ENCODE peak calls at places on chromosomes 1 and 21, in ten cellular contexts. One of them, this sample, is unnamed.

GRCh38 chr1:58780586-58781452 is 3.0 kb downstream of the JUN start:
- DNase-seq in heart right ventricle: no peak
- DNase-seq in cardiac muscle cell: no peak
- DNase-seq in IMR-90: peak
- DNase-seq in fibroblast of lung: peak
- DNase-seq in prostate gland: peak
- DNase-seq in choroid plexus epithelial cell: peak
- DNase-seq in K562: no peak
- DNase-seq in fibroblast of pulmonary artery: peak
- DNase-seq in spleen: no peak
- DNase-seq in this sample: peak

GRCh38 chr1:41413748-41414281 is 52.6 kb downstream of the FOXO6 start:
- DNase-seq in K562: no peak
- DNase-seq in prostate gland: no peak
- DNase-seq in choroid plexus epithelial cell: no peak
- DNase-seq in fibroblast of pulmonary artery: no peak
- DNase-seq in IMR-90: no peak
- DNase-seq in spleen: no peak
- DNase-seq in heart right ventricle: no peak
- DNase-seq in cardiac muscle cell: no peak
- DNase-seq in fibroblast of lung: no peak
- DNase-seq in this sample: no peak

GRCh38 chr1:239979469-239979868 is 112.2 kb upstream of the FMN2 start:
- DNase-seq in fibroblast of pulmonary artery: no peak
- DNase-seq in prostate gland: no peak
- DNase-seq in IMR-90: no peak
- DNase-seq in fibroblast of lung: no peak
- DNase-seq in cardiac muscle cell: no peak
- DNase-seq in spleen: no peak
- DNase-seq in K562: no peak
- DNase-seq in heart right ventricle: no peak
- DNase-seq in choroid plexus epithelial cell: no peak
- DNase-seq in this sample: no peak

GRCh38 chr1:26168410-26169167 is at the start of gene C1orf232:
- DNase-seq in fibroblast of lung: no peak
- DNase-seq in choroid plexus epithelial cell: no peak
- DNase-seq in K562: peak
- DNase-seq in heart right ventricle: no peak
- DNase-seq in fibroblast of pulmonary artery: no peak
- DNase-seq in cardiac muscle cell: no peak
- DNase-seq in spleen: no peak
- DNase-seq in prostate gland: no peak
- DNase-seq in IMR-90: no peak
- DNase-seq in this sample: no peak

GRCh38 chr1:94903318-94904009 is 23.4 kb downstream of the CNN3 start:
- DNase-seq in fibroblast of lung: peak
- DNase-seq in fibroblast of pulmonary artery: no peak
- DNase-seq in K562: no peak
- DNase-seq in choroid plexus epithelial cell: no peak
- DNase-seq in IMR-90: peak
- DNase-seq in spleen: no peak
- DNase-seq in heart right ventricle: no peak
- DNase-seq in prostate gland: no peak
- DNase-seq in cardiac muscle cell: no peak
- DNase-seq in this sample: no peak

GRCh38 chr1:112927462-112927971 is 28.5 kb downstream of the SLC16A1 start:
- DNase-seq in prostate gland: no peak
- DNase-seq in heart right ventricle: no peak
- DNase-seq in K562: no peak
- DNase-seq in cardiac muscle cell: no peak
- DNase-seq in fibroblast of pulmonary artery: no peak
- DNase-seq in IMR-90: no peak
- DNase-seq in fibroblast of lung: no peak
- DNase-seq in choroid plexus epithelial cell: no peak
- DNase-seq in spleen: no peak
- DNase-seq in this sample: peak

GRCh38 chr1:14913475-14914155 is 239.9 kb upstream of the TMEM51 start:
- DNase-seq in choroid plexus epithelial cell: no peak
- DNase-seq in spleen: no peak
- DNase-seq in heart right ventricle: no peak
- DNase-seq in cardiac muscle cell: no peak
- DNase-seq in IMR-90: no peak
- DNase-seq in fibroblast of lung: no peak
- DNase-seq in fibroblast of pulmonary artery: no peak
- DNase-seq in K562: no peak
- DNase-seq in prostate gland: peak
- DNase-seq in this sample: no peak

GRCh38 chr21:45408271-45408791 is 3.4 kb downstream of the COL18A1 start:
- DNase-seq in choroid plexus epithelial cell: no peak
- DNase-seq in IMR-90: no peak
- DNase-seq in spleen: peak
- DNase-seq in cardiac muscle cell: no peak
- DNase-seq in heart right ventricle: no peak
- DNase-seq in fibroblast of pulmonary artery: no peak
- DNase-seq in prostate gland: no peak
- DNase-seq in K562: no peak
- DNase-seq in fibroblast of lung: no peak
- DNase-seq in this sample: no peak

GRCh38 chr1:160284220-160284781 is 632 bp downstream of the PEX19 start:
- DNase-seq in fibroblast of lung: peak
- DNase-seq in heart right ventricle: no peak
- DNase-seq in prostate gland: no peak
- DNase-seq in fibroblast of pulmonary artery: peak
- DNase-seq in choroid plexus epithelial cell: peak
- DNase-seq in spleen: no peak
- DNase-seq in cardiac muscle cell: peak
- DNase-seq in K562: no peak
- DNase-seq in IMR-90: peak
- DNase-seq in this sample: peak

GRCh38 chr1:59484090-59484489 is 187.2 kb downstream of the FGGY start:
- DNase-seq in fibroblast of pulmonary artery: peak
- DNase-seq in cardiac muscle cell: no peak
- DNase-seq in prostate gland: no peak
- DNase-seq in fibroblast of lung: peak
- DNase-seq in spleen: no peak
- DNase-seq in heart right ventricle: peak
- DNase-seq in choroid plexus epithelial cell: peak
- DNase-seq in K562: no peak
- DNase-seq in IMR-90: peak
- DNase-seq in this sample: peak

GRCh38 chr1:150730130-150730721 is 9.5 kb upstream of the HORMAD1 start:
- DNase-seq in heart right ventricle: no peak
- DNase-seq in IMR-90: no peak
- DNase-seq in K562: no peak
- DNase-seq in fibroblast of pulmonary artery: no peak
- DNase-seq in choroid plexus epithelial cell: no peak
- DNase-seq in spleen: no peak
- DNase-seq in prostate gland: no peak
- DNase-seq in cardiac muscle cell: no peak
- DNase-seq in fibroblast of lung: no peak
- DNase-seq in this sample: no peak

GRCh38 chr1:8419172-8419571 is 101.3 kb downstream of the SLC45A1 start:
- DNase-seq in spleen: no peak
- DNase-seq in heart right ventricle: no peak
- DNase-seq in choroid plexus epithelial cell: peak
- DNase-seq in fibroblast of lung: no peak
- DNase-seq in K562: no peak
- DNase-seq in cardiac muscle cell: no peak
- DNase-seq in IMR-90: peak
- DNase-seq in fibroblast of pulmonary artery: peak
- DNase-seq in prostate gland: no peak
- DNase-seq in this sample: peak

GRCh38 chr1:5976231-5976630 is 16.0 kb downstream of the NPHP4 start:
- DNase-seq in heart right ventricle: no peak
- DNase-seq in spleen: peak
- DNase-seq in prostate gland: no peak
- DNase-seq in K562: no peak
- DNase-seq in fibroblast of pulmonary artery: no peak
- DNase-seq in cardiac muscle cell: no peak
- DNase-seq in choroid plexus epithelial cell: no peak
- DNase-seq in IMR-90: no peak
- DNase-seq in fibroblast of lung: no peak
- DNase-seq in this sample: no peak

GRCh38 chr1:50329332-50329932 is 93.8 kb downstream of the DMRTA2 start:
- DNase-seq in choroid plexus epithelial cell: no peak
- DNase-seq in cardiac muscle cell: no peak
- DNase-seq in fibroblast of pulmonary artery: no peak
- DNase-seq in prostate gland: no peak
- DNase-seq in K562: no peak
- DNase-seq in heart right ventricle: no peak
- DNase-seq in fibroblast of lung: no peak
- DNase-seq in spleen: no peak
- DNase-seq in IMR-90: no peak
- DNase-seq in this sample: no peak
- TF ChIP-seq CTCF in choroid plexus epithelial cell: no peak
- TF ChIP-seq CTCF in cardiac muscle cell: no peak
- TF ChIP-seq CTCF in fibroblast of pulmonary artery: no peak
- TF ChIP-seq CTCF in prostate gland: no peak
- TF ChIP-seq CTCF in K562: peak
- TF ChIP-seq CTCF in heart right ventricle: no peak
- TF ChIP-seq CTCF in fibroblast of lung: no peak
- TF ChIP-seq CTCF in spleen: no peak
- TF ChIP-seq CTCF in IMR-90: no peak
- TF ChIP-seq CTCF in this sample: no peak

GRCh38 chr1:20590313-20590777 is 1.4 kb downstream of the CDA start:
- DNase-seq in spleen: peak
- DNase-seq in K562: no peak
- DNase-seq in cardiac muscle cell: no peak
- DNase-seq in heart right ventricle: no peak
- DNase-seq in prostate gland: no peak
- DNase-seq in IMR-90: peak
- DNase-seq in choroid plexus epithelial cell: peak
- DNase-seq in fibroblast of pulmonary artery: no peak
- DNase-seq in fibroblast of lung: no peak
- DNase-seq in this sample: peak
- H3K4me3 ChIP-seq in spleen: peak
- H3K4me3 ChIP-seq in K562: no peak
- H3K4me3 ChIP-seq in cardiac muscle cell: no peak
- H3K4me3 ChIP-seq in heart right ventricle: peak
- H3K4me3 ChIP-seq in prostate gland: no peak
- H3K4me3 ChIP-seq in IMR-90: no peak
- H3K4me3 ChIP-seq in choroid plexus epithelial cell: no peak
- H3K4me3 ChIP-seq in fibroblast of pulmonary artery: no peak
- H3K4me3 ChIP-seq in fibroblast of lung: no peak
- H3K4me3 ChIP-seq in this sample: no peak

GRCh38 chr1:200780545-200781444 is 42.1 kb downstream of the CAMSAP2 start:
- DNase-seq in fibroblast of lung: peak
- DNase-seq in prostate gland: no peak
- DNase-seq in choroid plexus epithelial cell: peak
- DNase-seq in cardiac muscle cell: no peak
- DNase-seq in fibroblast of pulmonary artery: peak
- DNase-seq in spleen: no peak
- DNase-seq in IMR-90: peak
- DNase-seq in heart right ventricle: no peak
- DNase-seq in K562: no peak
- DNase-seq in this sample: peak
- TF ChIP-seq CTCF in fibroblast of lung: no peak
- TF ChIP-seq CTCF in prostate gland: no peak
- TF ChIP-seq CTCF in choroid plexus epithelial cell: no peak
- TF ChIP-seq CTCF in cardiac muscle cell: no peak
- TF ChIP-seq CTCF in fibroblast of pulmonary artery: no peak
- TF ChIP-seq CTCF in spleen: no peak
- TF ChIP-seq CTCF in IMR-90: no peak
- TF ChIP-seq CTCF in heart right ventricle: no peak
- TF ChIP-seq CTCF in K562: no peak
- TF ChIP-seq CTCF in this sample: no peak

GRCh38 chr1:116508090-116508983 is 62.5 kb downstream of the CD58 start:
- DNase-seq in choroid plexus epithelial cell: no peak
- DNase-seq in cardiac muscle cell: no peak
- DNase-seq in prostate gland: no peak
- DNase-seq in fibroblast of lung: no peak
- DNase-seq in heart right ventricle: no peak
- DNase-seq in K562: no peak
- DNase-seq in IMR-90: no peak
- DNase-seq in fibroblast of pulmonary artery: no peak
- DNase-seq in spleen: no peak
- DNase-seq in this sample: no peak

GRCh38 chr1:116510361-116510760 is 60.5 kb downstream of the CD58 start:
- DNase-seq in K562: no peak
- DNase-seq in heart right ventricle: no peak
- DNase-seq in spleen: no peak
- DNase-seq in choroid plexus epithelial cell: no peak
- DNase-seq in IMR-90: no peak
- DNase-seq in fibroblast of lung: peak
- DNase-seq in cardiac muscle cell: no peak
- DNase-seq in fibroblast of pulmonary artery: no peak
- DNase-seq in prostate gland: no peak
- DNase-seq in this sample: no peak

GRCh38 chr1:116511459-116512019 is 59.3 kb downstream of the CD58 start:
- DNase-seq in fibroblast of pulmonary artery: no peak
- DNase-seq in spleen: no peak
- DNase-seq in cardiac muscle cell: no peak
- DNase-seq in heart right ventricle: no peak
- DNase-seq in K562: no peak
- DNase-seq in choroid plexus epithelial cell: no peak
- DNase-seq in IMR-90: no peak
- DNase-seq in fibroblast of lung: no peak
- DNase-seq in prostate gland: no peak
- DNase-seq in this sample: no peak

GRCh38 chr1:116506132-116507004 is 64.5 kb downstream of the CD58 start:
- DNase-seq in IMR-90: no peak
- DNase-seq in choroid plexus epithelial cell: no peak
- DNase-seq in heart right ventricle: no peak
- DNase-seq in spleen: no peak
- DNase-seq in fibroblast of pulmonary artery: no peak
- DNase-seq in cardiac muscle cell: no peak
- DNase-seq in K562: no peak
- DNase-seq in fibroblast of lung: peak
- DNase-seq in prostate gland: no peak
- DNase-seq in this sample: no peak

DNA sequence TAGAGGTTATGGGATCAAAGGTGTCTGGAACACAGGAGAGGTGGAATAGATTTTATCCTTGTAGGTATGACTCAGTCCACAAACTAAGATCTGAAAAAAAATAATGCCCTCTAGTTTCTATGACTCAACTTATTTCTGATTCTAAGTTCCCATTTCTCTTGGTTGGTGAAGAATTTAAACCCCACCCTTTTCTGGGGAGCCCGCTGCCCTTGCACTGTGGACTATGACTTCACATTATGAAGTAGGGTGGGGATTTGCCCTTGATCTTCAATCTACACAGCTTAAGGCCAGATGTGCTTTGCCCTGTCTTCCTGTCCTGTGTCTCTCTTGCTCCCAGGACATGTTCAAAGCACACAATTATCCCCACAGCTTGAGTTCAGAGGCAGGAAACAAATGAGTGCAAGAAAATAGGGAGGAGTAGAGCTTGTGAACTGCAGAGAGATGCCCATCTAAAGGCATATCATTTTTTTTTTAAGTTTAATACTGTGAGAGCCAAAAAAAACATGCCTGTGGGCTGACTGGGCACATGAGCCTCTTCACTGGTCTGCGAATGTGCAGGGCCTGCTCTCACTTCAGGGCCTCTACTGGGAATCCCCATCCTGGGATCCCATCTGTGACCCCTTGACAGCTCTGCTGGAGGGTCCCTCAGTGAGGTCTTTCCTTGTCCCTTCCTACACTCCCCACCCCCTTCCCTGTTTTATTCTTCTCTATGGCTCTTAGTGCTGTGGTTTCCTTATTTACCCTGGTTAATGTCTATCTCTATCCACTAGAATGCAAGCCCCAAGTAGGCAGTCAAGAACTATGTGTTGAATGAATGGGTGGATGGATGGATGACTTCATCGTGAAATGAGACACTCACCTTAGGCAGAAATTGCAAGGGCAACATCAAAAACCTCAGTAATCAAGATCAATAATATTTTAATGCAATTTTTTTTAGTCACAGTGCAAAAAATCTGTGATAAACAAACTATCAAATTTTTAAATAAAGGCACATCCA is 61.5 kb downstream of the CD58 start:
- DNase-seq in prostate gland: no peak
- DNase-seq in fibroblast of pulmonary artery: peak
- DNase-seq in choroid plexus epithelial cell: peak
- DNase-seq in fibroblast of lung: peak
- DNase-seq in spleen: no peak
- DNase-seq in cardiac muscle cell: no peak
- DNase-seq in IMR-90: peak
- DNase-seq in heart right ventricle: no peak
- DNase-seq in K562: no peak
- DNase-seq in this sample: peak
- H3K4me3 ChIP-seq in prostate gland: no peak
- H3K4me3 ChIP-seq in fibroblast of pulmonary artery: no peak
- H3K4me3 ChIP-seq in choroid plexus epithelial cell: no peak
- H3K4me3 ChIP-seq in fibroblast of lung: no peak
- H3K4me3 ChIP-seq in spleen: no peak
- H3K4me3 ChIP-seq in cardiac muscle cell: no peak
- H3K4me3 ChIP-seq in IMR-90: no peak
- H3K4me3 ChIP-seq in heart right ventricle: no peak
- H3K4me3 ChIP-seq in K562: no peak
- H3K4me3 ChIP-seq in this sample: no peak

This sample was measured in fibroblast of villous mesenchyme.